ENCODE peak calls at places on chromosomes 3 and 15, in seven cellular contexts. Y is EL, J is putamen, C is HTR-8/SVneo, R is M059J, B is GM20000, U is ecto neural progenitor cell. I is an unnamed sample.

GRCh38 chr15:60120100-60120499 is 116.0 kb downstream of the FOXB1 start:
- DNase-seq in Y (no peak), J (no peak), C (no peak), R (no peak), B (no peak), U (no peak), I (no peak)

GRCh38 chr15:56759450-56759845 is 26.1 kb upstream of the ZNF280D start:
- DNase-seq in Y (peak), J (no peak), C (peak), R (peak), B (no peak), U (no peak), I (peak)

GRCh38 chr3:147301781-147302180 is 104.6 kb downstream of the ZIC4 start:
- DNase-seq in Y (no peak), J (no peak), C (no peak), R (no peak), B (no peak), U (no peak), I (no peak)

GRCh38 chr15:56322444-56322843 is 42.8 kb upstream of the TEX9 start:
- DNase-seq in Y (no peak), J (no peak), C (no peak), R (no peak), B (no peak), U (no peak), I (no peak)

GRCh38 chr3:126955004-126955790 is 27.7 kb upstream of the PLXNA1 start:
- DNase-seq in Y (no peak), J (no peak), C (no peak), R (no peak), B (peak), U (no peak), I (no peak)

GRCh38 chr3:66898155-66898554 is 100.0 kb upstream of the KBTBD8 start:
- DNase-seq in Y (no peak), J (no peak), C (no peak), R (no peak), B (no peak), U (no peak), I (no peak)

GRCh38 chr15:64857421-64857820 is 15.7 kb downstream of the PLEKHO2 start:
- DNase-seq in Y (peak), J (no peak), C (no peak), R (peak), B (no peak), U (no peak), I (peak)

GRCh38 chr3:52041118-52041847 is 15.1 kb downstream of the DUSP7 start:
- DNase-seq in Y (peak), J (peak), C (peak), R (no peak), B (no peak), U (no peak), I (no peak)

GRCh38 chr15:92466834-92467233 is 73.2 kb downstream of the ST8SIA2 start:
- DNase-seq in Y (no peak), J (no peak), C (no peak), R (no peak), B (no peak), U (no peak), I (no peak)

GRCh38 chr3:100893108-100893507 is 100.1 kb downstream of the ABI3BP start:
- DNase-seq in Y (no peak), J (peak), C (no peak), R (no peak), B (no peak), U (no peak), I (no peak)

GRCh38 chr15:77605582-77605981 is 27.1 kb downstream of the LINGO1 start:
- DNase-seq in Y (no peak), J (no peak), C (no peak), R (no peak), B (no peak), U (no peak), I (no peak)

GRCh38 chr15:38069506-38069905 is 135.1 kb downstream of the TMCO5A start:
- DNase-seq in Y (peak), J (no peak), C (peak), R (peak), B (peak), U (peak), I (peak)

GRCh38 chr15:66734961-66735908 is 33.2 kb downstream of the SMAD6 start:
- DNase-seq in Y (peak), J (no peak), C (no peak), R (no peak), B (no peak), U (no peak), I (no peak)

GRCh38 chr3:126750760-126751129 is 46.7 kb downstream of the CHCHD6 start:
- DNase-seq in Y (no peak), J (no peak), C (no peak), R (no peak), B (no peak), U (no peak), I (no peak)

GRCh38 chr3:43105224-43105596 is 669 bp downstream of the POMGNT2 start:
- DNase-seq in Y (no peak), J (peak), C (no peak), R (no peak), B (no peak), U (no peak), I (peak)

GRCh38 chr3:79568938-79569337 is 198.9 kb downstream of the ROBO1 start:
- DNase-seq in Y (no peak), J (no peak), C (no peak), R (no peak), B (no peak), U (no peak), I (no peak)

GRCh38 chr15:37095197-37095992 is 5.0 kb downstream of the MEIS2 start:
- DNase-seq in Y (no peak), J (no peak), C (no peak), R (peak), B (no peak), U (peak), I (no peak)

GRCh38 chr3:23806322-23807160 is 786 bp downstream of the UBE2E1 start:
- DNase-seq in Y (peak), J (no peak), C (no peak), R (peak), B (peak), U (peak), I (peak)

GRCh38 chr3:75262661-75263060 is 401.5 kb upstream of the FRG2C start:
- DNase-seq in Y (no peak), J (no peak), C (no peak), R (no peak), B (no peak), U (no peak), I (no peak)

GRCh38 chr15:69793436-69793782 is 304.3 kb downstream of the TLE3 start:
- DNase-seq in Y (no peak), J (no peak), C (no peak), R (no peak), B (no peak), U (peak), I (no peak)

GRCh38 chr3:171320721-171321120 is 139.5 kb downstream of the TNIK start:
- DNase-seq in Y (no peak), J (peak), C (no peak), R (no peak), B (no peak), U (no peak), I (no peak)

GRCh38 chr15:28885630-28886430 is at the start of gene APBA2:
- DNase-seq in Y (peak), J (peak), C (peak), R (peak), B (no peak), U (peak), I (peak)

GRCh38 chr15:58957101-58957973 is 23.9 kb upstream of the SLTM start:
- DNase-seq in Y (peak), J (peak), C (peak), R (peak), B (peak), U (peak), I (peak)

GRCh38 chr15:99537344-99537743 is 28.4 kb upstream of the MEF2A start:
- DNase-seq in Y (peak), J (peak), C (no peak), R (no peak), B (no peak), U (no peak), I (no peak)

GRCh38 chr3:7146529-7146928 is 285.6 kb downstream of the GRM7 start:
- DNase-seq in Y (no peak), J (no peak), C (no peak), R (no peak), B (no peak), U (no peak), I (no peak)

GRCh38 chr3:117355566-117355965 is 646.0 kb downstream of the TUSC7 start:
- DNase-seq in Y (peak), J (peak), C (no peak), R (peak), B (peak), U (no peak), I (peak)

GRCh38 chr15:61974118-61974517 is 86.1 kb downstream of the VPS13C start:
- DNase-seq in Y (no peak), J (no peak), C (no peak), R (no peak), B (no peak), U (no peak), I (no peak)

GRCh38 chr3:127069814-127070440 is 87.0 kb downstream of the PLXNA1 start:
- DNase-seq in Y (no peak), J (no peak), C (no peak), R (no peak), B (no peak), U (no peak), I (no peak)

GRCh38 chr3:130258532-130258952 is 86.9 kb upstream of the COL6A5 start:
- DNase-seq in Y (no peak), J (no peak), C (no peak), R (no peak), B (no peak), U (no peak), I (peak)

GRCh38 chr3:63908081-63908736 is 4.0 kb downstream of the SCAANT1 start:
- DNase-seq in Y (no peak), J (no peak), C (peak), R (no peak), B (no peak), U (no peak), I (peak)

GRCh38 chr15:41511331-41512077 is 2.1 kb downstream of the LTK start:
- DNase-seq in Y (no peak), J (no peak), C (no peak), R (no peak), B (peak), U (peak), I (no peak)

GRCh38 chr15:83653288-83653638 is 660 bp upstream of the ADAMTSL3 start:
- DNase-seq in Y (no peak), J (no peak), C (no peak), R (no peak), B (no peak), U (no peak), I (no peak)

GRCh38 chr3:112338727-112339056 is 5.7 kb downstream of the CD200 start:
- DNase-seq in Y (no peak), J (no peak), C (no peak), R (no peak), B (no peak), U (no peak), I (no peak)

I was measured in ELR.